ENCODE peak calls at places on chromosome 19, in six cellular contexts. Z, I, G, S, P and E are unnamed samples.
A peak's percentile ranks its signal among the peaks of the same experiment; 100 is the strongest.

GRCh38 chr19:39446365-39447084 is 1.1 kb downstream of the SUPT5H start:
- DNase-seq in I (no peak), P (no peak), G (no peak), Z (no peak), S (no peak), E (no peak)

GRCh38 chr19:18657590-18658365 is 20.9 kb downstream of the KLHL26 start:
- DNase-seq in P (peak; percentile 41), I (peak; percentile 92), S (no peak), G (no peak), Z (no peak), E (no peak)

GRCh38 chr19:30812099-30812684 is 440.0 kb downstream of the ZNF536 start:
- DNase-seq in S (no peak), Z (no peak), P (no peak), G (no peak), I (no peak), E (no peak)

GRCh38 chr19:32396046-32396652 is 9.4 kb upstream of the DPY19L3 start:
- DNase-seq in P (no peak), S (no peak), G (no peak), Z (no peak), I (peak; percentile 22), E (no peak)

GRCh38 chr19:4066176-4066606 is 508 bp downstream of the ZBTB7A start:
- DNase-seq in P (no peak), S (no peak), G (no peak), I (no peak), Z (peak; percentile 81), E (no peak)

GRCh38 chr19:55245236-55245904 is 13.4 kb downstream of the PPP6R1 start:
- DNase-seq in G (no peak), P (no peak), Z (peak; percentile 13), S (no peak), I (no peak), E (no peak)

GRCh38 chr19:3314962-3315675 is 51.3 kb upstream of the NFIC start:
- DNase-seq in P (no peak), G (no peak), I (no peak), S (no peak), Z (no peak), E (no peak)

GRCh38 chr19:18479964-18480723 is 41.7 kb downstream of the ELL start:
- DNase-seq in G (no peak), S (peak; percentile 49), Z (peak; percentile 51), P (peak; percentile 40), I (peak; percentile 80), E (no peak)

GRCh38 chr19:3982701-3983541 is 2.3 kb downstream of the EEF2 start:
- DNase-seq in S (no peak), G (no peak), I (peak; percentile 72), Z (no peak), P (no peak), E (no peak)

GRCh38 chr19:56269348-56269747 is 3.2 kb upstream of the EDDM13 start:
- DNase-seq in P (no peak), I (no peak), S (no peak), Z (no peak), G (no peak), E (no peak)

GRCh38 chr19:15551183-15552004 is 43.1 kb downstream of the CYP4F22 start:
- DNase-seq in G (no peak), I (peak; percentile 27), P (no peak), Z (peak; percentile 55), S (peak; percentile 40), E (peak; percentile 64)

GRCh38 chr19:17348700-17349099 is 11.3 kb downstream of the GTPBP3 start:
- DNase-seq in I (peak; percentile 79), P (peak; percentile 51), S (no peak), Z (peak; percentile 43), G (no peak), E (peak; percentile 41)

GRCh38 chr19:47779524-47780214 is 1.2 kb downstream of the SELENOW start:
- DNase-seq in P (peak; percentile 52), G (no peak), I (no peak), Z (peak; percentile 64), S (peak; percentile 58), E (peak; percentile 31)

GRCh38 chr19:23312515-23312914 is 62.3 kb upstream of the ZNF724 start:
- DNase-seq in P (no peak), S (no peak), I (no peak), G (no peak), Z (no peak), E (no peak)